ENCODE peak calls at places on chromosomes 3 and 15, in ten cellular contexts. K is NCI-H1417, Q is retinal pigment epithelial cell, O is fibroblast of the conjunctiva, R is NCI-H226, G is mammary epithelial cell, V is GM18507, N is fibroblast of lung, F is cardiac fibroblast, Z is AG20443. M is an unnamed sample.

GRCh38 chr3:9914559-9915251 is 2.2 kb upstream of the IL17RC start:
- DNase-seq in K (peak; percentile 73), Q (no peak), O (no peak), R (no peak), G (no peak), V (no peak), N (no peak), F (no peak), Z (no peak), M (no peak)

GRCh38 chr3:185767324-185767688 is 57.5 kb downstream of the IGF2BP2 start:
- DNase-seq in K (no peak), Q (no peak), O (no peak), R (no peak), G (no peak), V (no peak), N (no peak), F (no peak), Z (no peak), M (no peak)

GRCh38 chr15:71396536-71397125 is 281.4 kb downstream of the THSD4 start:
- DNase-seq in K (no peak), Q (no peak), O (no peak), R (no peak), G (no peak), V (no peak), N (no peak), F (no peak), Z (no peak), M (no peak)

GRCh38 chr3:161333696-161334095 is 37.6 kb downstream of the SPTSSB start:
- DNase-seq in K (no peak), Q (no peak), O (no peak), R (no peak), G (no peak), V (no peak), N (no peak), F (no peak), Z (no peak), M (no peak)

GRCh38 chr3:127073931-127074820 is 91.3 kb downstream of the PLXNA1 start:
- DNase-seq in K (no peak), Q (peak; percentile 40), O (peak; percentile 21), R (no peak), G (peak; percentile 66), V (no peak), N (no peak), F (peak; percentile 41), Z (peak; percentile 41), M (no peak)

GRCh38 chr3:113245775-113246174 is 34.4 kb downstream of the BOC start:
- DNase-seq in K (no peak), Q (no peak), O (no peak), R (no peak), G (no peak), V (no peak), N (peak; percentile 41), F (peak; percentile 42), Z (peak; percentile 71), M (no peak)

GRCh38 chr3:100637197-100637631 is 27.8 kb downstream of the ADGRG7 start:
- DNase-seq in K (no peak), Q (no peak), O (no peak), R (peak; percentile 67), G (peak; percentile 20), V (no peak), N (peak; percentile 6), F (no peak), Z (no peak), M (no peak)

GRCh38 chr3:178512627-178513026 is 23.6 kb upstream of the KCNMB2 start:
- DNase-seq in K (no peak), Q (no peak), O (no peak), R (no peak), G (no peak), V (no peak), N (no peak), F (no peak), Z (no peak), M (no peak)

GRCh38 chr3:172787746-172788145 is 37.2 kb downstream of the ECT2 start:
- DNase-seq in K (no peak), Q (peak; percentile 72), O (no peak), R (no peak), G (no peak), V (no peak), N (peak; percentile 20), F (peak; percentile 14), Z (peak; percentile 11), M (no peak)

GRCh38 chr3:147669076-147669475 is 259.9 kb downstream of the ZIC1 start:
- DNase-seq in K (no peak), Q (no peak), O (no peak), R (no peak), G (no peak), V (no peak), N (peak; percentile 5), F (no peak), Z (peak; percentile 27), M (no peak)

GRCh38 chr15:61680260-61681037 is 379.8 kb downstream of the VPS13C start:
- DNase-seq in K (no peak), Q (no peak), O (no peak), R (no peak), G (no peak), V (no peak), N (no peak), F (no peak), Z (no peak), M (no peak)

GRCh38 chr3:11717768-11718581 is 74.3 kb upstream of the VGLL4 start:
- DNase-seq in K (peak; percentile 57), Q (no peak), O (no peak), R (no peak), G (peak; percentile 47), V (no peak), N (peak; percentile 59), F (peak; percentile 63), Z (peak; percentile 35), M (no peak)

GRCh38 chr15:63134245-63134644 is 12.6 kb downstream of the LACTB start:
- DNase-seq in K (no peak), Q (no peak), O (no peak), R (no peak), G (no peak), V (no peak), N (peak; percentile 21), F (no peak), Z (no peak), M (no peak)

GRCh38 chr3:194080473-194080872 is 55.5 kb upstream of the HES1 start:
- DNase-seq in K (no peak), Q (no peak), O (peak; percentile 26), R (no peak), G (no peak), V (no peak), N (peak; percentile 49), F (no peak), Z (no peak), M (no peak)

GRCh38 chr15:40097968-40098476 is 10.7 kb downstream of the BMF start:
- DNase-seq in K (no peak), Q (no peak), O (no peak), R (no peak), G (no peak), V (no peak), N (no peak), F (peak; percentile 50), Z (peak; percentile 53), M (no peak)

GRCh38 chr3:71129611-71130515 is 453.7 kb downstream of the FOXP1 start:
- DNase-seq in K (peak; percentile 69), Q (no peak), O (no peak), R (no peak), G (peak; percentile 24), V (no peak), N (peak; percentile 57), F (peak; percentile 66), Z (peak; percentile 54), M (no peak)

GRCh38 chr3:115615001-115615447 is 8.3 kb upstream of the GAP43 start:
- DNase-seq in K (no peak), Q (peak; percentile 73), O (no peak), R (peak; percentile 70), G (peak; percentile 59), V (no peak), N (peak; percentile 80), F (peak; percentile 11), Z (no peak), M (no peak)

M was measured in GM04504.